ENCODE peak calls at places on chromosomes 13 and 19, in nine cellular contexts. W is dorsolateral prefrontal cortex; Y is neuronal stem cell; A is ELR; U is NCI-H1105; X is endothelial cell of umbilical vein; N is stimulated activated CD8-positive, alpha-beta memory T cell treated with anti-CD3 and anti-CD28 coated beads, Interleukin-15, amount 100 ng/mL, for 24 hours; Q is mucosa of descending colon; I is Calu3. S is an unnamed sample.

GRCh38 chr13:30660796-30661195 is 43.1 kb downstream of the USPL1 start:
- DNase-seq in W (no peak), Y (no peak), A (no peak), U (no peak), X (no peak), N (no peak), Q (no peak), I (no peak), S (no peak)

GRCh38 chr19:34963531-34964406 is at the start of gene ZNF792:
- DNase-seq in W (no peak), Y (peak), A (peak), U (peak), X (peak), N (peak), Q (peak), I (peak), S (no peak)

GRCh38 chr13:106795847-106796246 is 227.9 kb upstream of the ARGLU1 start:
- DNase-seq in W (no peak), Y (no peak), A (no peak), U (no peak), X (peak), N (no peak), Q (no peak), I (no peak), S (no peak)

GRCh38 chr13:48175200-48175599 is 57.8 kb upstream of the ITM2B start:
- DNase-seq in W (no peak), Y (no peak), A (no peak), U (no peak), X (no peak), N (no peak), Q (no peak), I (no peak), S (no peak)

GRCh38 chr19:12763100-12763499 is 11.5 kb downstream of the BEST2 start:
- DNase-seq in W (no peak), Y (no peak), A (no peak), U (no peak), X (no peak), N (no peak), Q (no peak), I (no peak), S (no peak)

GRCh38 chr19:35124098-35125060 is 8.8 kb downstream of the FXYD3 start:
- DNase-seq in W (peak), Y (no peak), A (peak), U (peak), X (peak), N (peak), Q (peak), I (peak), S (peak)

GRCh38 chr13:71618154-71618553 is 248.8 kb downstream of the DACH1 start:
- DNase-seq in W (no peak), Y (no peak), A (peak), U (no peak), X (peak), N (no peak), Q (no peak), I (no peak), S (no peak)

GRCh38 chr19:5903054-5903501 is 512 bp downstream of the NDUFA11 start:
- DNase-seq in W (no peak), Y (no peak), A (peak), U (no peak), X (no peak), N (no peak), Q (no peak), I (no peak), S (no peak)

GRCh38 chr13:95956589-95957148 is 96.5 kb downstream of the UGGT2 start:
- DNase-seq in W (no peak), Y (no peak), A (peak), U (no peak), X (no peak), N (no peak), Q (no peak), I (no peak), S (no peak)

GRCh38 chr19:9032136-9032626 is 22.0 kb upstream of the MUC16 start:
- DNase-seq in W (no peak), Y (no peak), A (no peak), U (no peak), X (no peak), N (no peak), Q (no peak), I (no peak), S (no peak)

S was measured in SW 1271.